ENCODE peak calls at places on chromosomes 2 and 18, in eight cellular contexts. One of them, this sample, is unnamed.

GRCh38 chr2:204566439-204566838 is 21.2 kb downstream of the PARD3B start:
- DNase-seq in DMS79 treated with DMSO at 0.1 percent for 48 hours: no peak
- DNase-seq in SK-N-DZ: no peak
- DNase-seq in GM13976: no peak
- DNase-seq in iPS-NIHi11: no peak
- DNase-seq in endothelial cell: no peak
- DNase-seq in fibroblast of the conjunctiva: no peak
- DNase-seq in cardiac muscle cell: no peak
- DNase-seq in this sample: no peak

GRCh38 chr2:115414461-115414860 is 972.0 kb downstream of the DPP10 start:
- DNase-seq in DMS79 treated with DMSO at 0.1 percent for 48 hours: no peak
- DNase-seq in SK-N-DZ: no peak
- DNase-seq in GM13976: no peak
- DNase-seq in iPS-NIHi11: no peak
- DNase-seq in endothelial cell: no peak
- DNase-seq in fibroblast of the conjunctiva: no peak
- DNase-seq in cardiac muscle cell: no peak
- DNase-seq in this sample: no peak

GRCh38 chr2:202017940-202018339 is 15.7 kb upstream of the FZD7 start:
- DNase-seq in DMS79 treated with DMSO at 0.1 percent for 48 hours: no peak
- DNase-seq in SK-N-DZ: no peak
- DNase-seq in GM13976: no peak
- DNase-seq in iPS-NIHi11: no peak
- DNase-seq in endothelial cell: no peak
- DNase-seq in fibroblast of the conjunctiva: peak
- DNase-seq in cardiac muscle cell: no peak
- DNase-seq in this sample: no peak

GRCh38 chr2:109391243-109391642 is 222.5 kb downstream of the SEPTIN10 start:
- DNase-seq in DMS79 treated with DMSO at 0.1 percent for 48 hours: no peak
- DNase-seq in SK-N-DZ: no peak
- DNase-seq in GM13976: no peak
- DNase-seq in iPS-NIHi11: no peak
- DNase-seq in endothelial cell: no peak
- DNase-seq in fibroblast of the conjunctiva: no peak
- DNase-seq in cardiac muscle cell: no peak
- DNase-seq in this sample: no peak

GRCh38 chr2:240394549-240394948 is 40.9 kb upstream of the GPC1 start:
- DNase-seq in DMS79 treated with DMSO at 0.1 percent for 48 hours: no peak
- DNase-seq in SK-N-DZ: no peak
- DNase-seq in GM13976: no peak
- DNase-seq in iPS-NIHi11: no peak
- DNase-seq in endothelial cell: no peak
- DNase-seq in fibroblast of the conjunctiva: no peak
- DNase-seq in cardiac muscle cell: no peak
- DNase-seq in this sample: no peak

GRCh38 chr18:2494921-2495320 is 76.4 kb downstream of the METTL4 start:
- DNase-seq in DMS79 treated with DMSO at 0.1 percent for 48 hours: no peak
- DNase-seq in SK-N-DZ: no peak
- DNase-seq in GM13976: no peak
- DNase-seq in iPS-NIHi11: no peak
- DNase-seq in endothelial cell: no peak
- DNase-seq in fibroblast of the conjunctiva: no peak
- DNase-seq in cardiac muscle cell: no peak
- DNase-seq in this sample: no peak

GRCh38 chr2:46849080-46849715 is 66.4 kb downstream of the MCFD2 start:
- DNase-seq in DMS79 treated with DMSO at 0.1 percent for 48 hours: peak
- DNase-seq in SK-N-DZ: no peak
- DNase-seq in GM13976: no peak
- DNase-seq in iPS-NIHi11: no peak
- DNase-seq in endothelial cell: no peak
- DNase-seq in fibroblast of the conjunctiva: no peak
- DNase-seq in cardiac muscle cell: no peak
- DNase-seq in this sample: no peak

GRCh38 chr18:50268022-50268747 is 1.9 kb upstream of the CFAP53 start:
- DNase-seq in DMS79 treated with DMSO at 0.1 percent for 48 hours: no peak
- DNase-seq in SK-N-DZ: no peak
- DNase-seq in GM13976: peak
- DNase-seq in iPS-NIHi11: peak
- DNase-seq in endothelial cell: peak
- DNase-seq in fibroblast of the conjunctiva: peak
- DNase-seq in cardiac muscle cell: peak
- DNase-seq in this sample: peak

GRCh38 chr2:29281585-29281984 is 166.4 kb downstream of the CLIP4 start:
- DNase-seq in DMS79 treated with DMSO at 0.1 percent for 48 hours: peak
- DNase-seq in SK-N-DZ: no peak
- DNase-seq in GM13976: no peak
- DNase-seq in iPS-NIHi11: peak
- DNase-seq in endothelial cell: no peak
- DNase-seq in fibroblast of the conjunctiva: peak
- DNase-seq in cardiac muscle cell: no peak
- DNase-seq in this sample: peak

GRCh38 chr2:224552771-224553170 is 32.4 kb downstream of the CUL3 start:
- DNase-seq in DMS79 treated with DMSO at 0.1 percent for 48 hours: no peak
- DNase-seq in SK-N-DZ: no peak
- DNase-seq in GM13976: no peak
- DNase-seq in iPS-NIHi11: no peak
- DNase-seq in endothelial cell: no peak
- DNase-seq in fibroblast of the conjunctiva: no peak
- DNase-seq in cardiac muscle cell: no peak
- DNase-seq in this sample: no peak

GRCh38 chr2:224650815-224651439 is 65.2 kb downstream of the CCDC195 start:
- DNase-seq in DMS79 treated with DMSO at 0.1 percent for 48 hours: peak
- DNase-seq in SK-N-DZ: peak
- DNase-seq in GM13976: peak
- DNase-seq in iPS-NIHi11: peak
- DNase-seq in endothelial cell: peak
- DNase-seq in fibroblast of the conjunctiva: peak
- DNase-seq in cardiac muscle cell: peak
- DNase-seq in this sample: peak

GRCh38 chr2:75592028-75592427 is 31.3 kb upstream of the EVA1A start:
- DNase-seq in DMS79 treated with DMSO at 0.1 percent for 48 hours: no peak
- DNase-seq in SK-N-DZ: no peak
- DNase-seq in GM13976: no peak
- DNase-seq in iPS-NIHi11: peak
- DNase-seq in endothelial cell: no peak
- DNase-seq in fibroblast of the conjunctiva: no peak
- DNase-seq in cardiac muscle cell: no peak
- DNase-seq in this sample: no peak

GRCh38 chr2:149161481-149162225 is 123.2 kb downstream of the LYPD6B start:
- DNase-seq in DMS79 treated with DMSO at 0.1 percent for 48 hours: no peak
- DNase-seq in SK-N-DZ: no peak
- DNase-seq in GM13976: no peak
- DNase-seq in iPS-NIHi11: no peak
- DNase-seq in endothelial cell: no peak
- DNase-seq in fibroblast of the conjunctiva: no peak
- DNase-seq in cardiac muscle cell: no peak
- DNase-seq in this sample: no peak

GRCh38 chr2:74498500-74499268 is 719 bp downstream of the LBX2 start:
- DNase-seq in DMS79 treated with DMSO at 0.1 percent for 48 hours: peak
- DNase-seq in SK-N-DZ: no peak
- DNase-seq in GM13976: peak
- DNase-seq in iPS-NIHi11: peak
- DNase-seq in endothelial cell: no peak
- DNase-seq in fibroblast of the conjunctiva: no peak
- DNase-seq in cardiac muscle cell: peak
- DNase-seq in this sample: no peak

GRCh38 chr2:224032283-224032682 is 6.8 kb downstream of the SERPINE2 start:
- DNase-seq in DMS79 treated with DMSO at 0.1 percent for 48 hours: no peak
- DNase-seq in SK-N-DZ: no peak
- DNase-seq in GM13976: no peak
- DNase-seq in iPS-NIHi11: no peak
- DNase-seq in endothelial cell: no peak
- DNase-seq in fibroblast of the conjunctiva: no peak
- DNase-seq in cardiac muscle cell: peak
- DNase-seq in this sample: no peak

GRCh38 chr2:69720404-69720803 is 21.5 kb upstream of the ANXA4 start:
- DNase-seq in DMS79 treated with DMSO at 0.1 percent for 48 hours: no peak
- DNase-seq in SK-N-DZ: no peak
- DNase-seq in GM13976: no peak
- DNase-seq in iPS-NIHi11: no peak
- DNase-seq in endothelial cell: peak
- DNase-seq in fibroblast of the conjunctiva: no peak
- DNase-seq in cardiac muscle cell: no peak
- DNase-seq in this sample: no peak

GRCh38 chr18:58379443-58379842 is 249.4 kb downstream of the ALPK2 start:
- DNase-seq in DMS79 treated with DMSO at 0.1 percent for 48 hours: no peak
- DNase-seq in SK-N-DZ: no peak
- DNase-seq in GM13976: no peak
- DNase-seq in iPS-NIHi11: no peak
- DNase-seq in endothelial cell: no peak
- DNase-seq in fibroblast of the conjunctiva: no peak
- DNase-seq in cardiac muscle cell: no peak
- DNase-seq in this sample: no peak

GRCh38 chr18:11775436-11775835 is 75.8 kb upstream of the CHMP1B start:
- DNase-seq in DMS79 treated with DMSO at 0.1 percent for 48 hours: no peak
- DNase-seq in SK-N-DZ: no peak
- DNase-seq in GM13976: no peak
- DNase-seq in iPS-NIHi11: no peak
- DNase-seq in endothelial cell: no peak
- DNase-seq in fibroblast of the conjunctiva: no peak
- DNase-seq in cardiac muscle cell: no peak
- DNase-seq in this sample: no peak

GRCh38 chr2:239790313-239790712 is 234.8 kb downstream of the NDUFA10 start:
- DNase-seq in DMS79 treated with DMSO at 0.1 percent for 48 hours: no peak
- DNase-seq in SK-N-DZ: no peak
- DNase-seq in GM13976: no peak
- DNase-seq in iPS-NIHi11: no peak
- DNase-seq in endothelial cell: no peak
- DNase-seq in fibroblast of the conjunctiva: no peak
- DNase-seq in cardiac muscle cell: no peak
- DNase-seq in this sample: no peak

GRCh38 chr2:96452054-96452453 is 53.1 kb downstream of the NEURL3 start:
- DNase-seq in DMS79 treated with DMSO at 0.1 percent for 48 hours: no peak
- DNase-seq in SK-N-DZ: no peak
- DNase-seq in GM13976: no peak
- DNase-seq in iPS-NIHi11: no peak
- DNase-seq in endothelial cell: no peak
- DNase-seq in fibroblast of the conjunctiva: no peak
- DNase-seq in cardiac muscle cell: no peak
- DNase-seq in this sample: no peak

GRCh38 chr18:3441290-3441689 is 8.7 kb upstream of the TGIF1 start:
- DNase-seq in DMS79 treated with DMSO at 0.1 percent for 48 hours: no peak
- DNase-seq in SK-N-DZ: peak
- DNase-seq in GM13976: no peak
- DNase-seq in iPS-NIHi11: peak
- DNase-seq in endothelial cell: peak
- DNase-seq in fibroblast of the conjunctiva: no peak
- DNase-seq in cardiac muscle cell: peak
- DNase-seq in this sample: no peak

GRCh38 chr2:12918841-12919445 is 202.2 kb downstream of the TRIB2 start:
- DNase-seq in DMS79 treated with DMSO at 0.1 percent for 48 hours: no peak
- DNase-seq in SK-N-DZ: no peak
- DNase-seq in GM13976: no peak
- DNase-seq in iPS-NIHi11: no peak
- DNase-seq in endothelial cell: no peak
- DNase-seq in fibroblast of the conjunctiva: peak
- DNase-seq in cardiac muscle cell: peak
- DNase-seq in this sample: no peak

GRCh38 chr2:200040251-200040650 is 84.9 kb downstream of the MAIP1 start:
- DNase-seq in DMS79 treated with DMSO at 0.1 percent for 48 hours: no peak
- DNase-seq in SK-N-DZ: no peak
- DNase-seq in GM13976: no peak
- DNase-seq in iPS-NIHi11: no peak
- DNase-seq in endothelial cell: no peak
- DNase-seq in fibroblast of the conjunctiva: no peak
- DNase-seq in cardiac muscle cell: no peak
- DNase-seq in this sample: peak

GRCh38 chr2:27431395-27431794 is 3.0 kb downstream of the NRBP1 start:
- DNase-seq in DMS79 treated with DMSO at 0.1 percent for 48 hours: no peak
- DNase-seq in SK-N-DZ: no peak
- DNase-seq in GM13976: no peak
- DNase-seq in iPS-NIHi11: no peak
- DNase-seq in endothelial cell: no peak
- DNase-seq in fibroblast of the conjunctiva: no peak
- DNase-seq in cardiac muscle cell: no peak
- DNase-seq in this sample: no peak

GRCh38 chr2:176484838-176485237 is 215.6 kb downstream of the MTX2 start:
- DNase-seq in DMS79 treated with DMSO at 0.1 percent for 48 hours: peak
- DNase-seq in SK-N-DZ: no peak
- DNase-seq in GM13976: no peak
- DNase-seq in iPS-NIHi11: peak
- DNase-seq in endothelial cell: no peak
- DNase-seq in fibroblast of the conjunctiva: no peak
- DNase-seq in cardiac muscle cell: no peak
- DNase-seq in this sample: no peak

GRCh38 chr2:191626497-191627151 is 51.3 kb upstream of the NABP1 start:
- DNase-seq in DMS79 treated with DMSO at 0.1 percent for 48 hours: no peak
- DNase-seq in SK-N-DZ: no peak
- DNase-seq in GM13976: no peak
- DNase-seq in iPS-NIHi11: no peak
- DNase-seq in endothelial cell: no peak
- DNase-seq in fibroblast of the conjunctiva: no peak
- DNase-seq in cardiac muscle cell: no peak
- DNase-seq in this sample: no peak

This sample was measured in NT2/D1.